ENCODE peak calls at places on chromosomes 12 and 14, in six cellular contexts. D, G, W, L, V and K are unnamed samples. For H3K79me2, the result is how much of the 10 kb centered on the place peaks cover.

GRCh38 chr14:74572829-74573360 is 39.1 kb downstream of the LTBP2 start:
- DNase-seq in D (no peak), G (no peak), W (no peak), L (no peak), V (no peak), K (no peak)

GRCh38 chr12:128973883-128974681 is 120.8 kb downstream of the GLT1D1 start:
- DNase-seq in D (no peak), G (no peak), W (no peak), L (no peak), V (no peak), K (no peak)

GRCh38 chr14:91381801-91382670 is 35.6 kb downstream of the CCDC88C start:
- DNase-seq in D (no peak), G (no peak), W (no peak), L (no peak), V (no peak), K (no peak)

GRCh38 chr12:107955966-107956643 is 173.0 kb upstream of the WSCD2 start:
- DNase-seq in D (no peak), G (no peak), W (no peak), L (no peak), V (no peak), K (peak)

GRCh38 chr12:16668198-16668597 is 62.2 kb upstream of the LMO3 start:
- DNase-seq in D (no peak), G (no peak), W (peak), L (peak), V (no peak), K (no peak)

GRCh38 chr14:73457050-73457934 is 1.1 kb downstream of the NUMB start:
- DNase-seq in D (peak), G (no peak), W (peak), L (peak), V (peak), K (peak)

GRCh38 chr12:913919-914718 is 35.4 kb downstream of the RAD52 start:
- DNase-seq in D (peak), G (no peak), W (no peak), L (no peak), V (no peak), K (peak)

GRCh38 chr12:34396006-34396860 is 373.9 kb downstream of the ALG10 start:
- DNase-seq in D (no peak), G (no peak), W (no peak), L (no peak), V (no peak), K (no peak)

GRCh38 chr12:110689002-110689600 is at the start of gene HVCN1:
- DNase-seq in D (no peak), G (no peak), W (peak), L (peak), V (peak), K (peak)

GRCh38 chr14:54774824-54775223 is 127.8 kb downstream of the GCH1 start:
- DNase-seq in D (no peak), G (no peak), W (no peak), L (no peak), V (no peak), K (no peak)

GRCh38 chr12:27733052-27733656 is 22.5 kb downstream of the MRPS35 start:
- DNase-seq in D (peak), G (no peak), W (peak), L (peak), V (peak), K (peak)

GRCh38 chr12:75602111-75602510 is 90.7 kb upstream of the KRR1 start:
- DNase-seq in D (no peak), G (no peak), W (no peak), L (no peak), V (no peak), K (no peak)

GRCh38 chr12:75894965-75895754 is 136.4 kb downstream of the PHLDA1 start:
- DNase-seq in D (peak), G (peak), W (no peak), L (no peak), V (no peak), K (no peak)

GRCh38 chr14:68633131-68633991 is 159.5 kb downstream of the ZFP36L1 start:
- DNase-seq in D (no peak), G (no peak), W (no peak), L (no peak), V (peak), K (no peak)

GRCh38 chr12:78721906-78722305 is 142.7 kb upstream of the SYT1 start:
- DNase-seq in D (no peak), G (no peak), W (no peak), L (no peak), V (no peak), K (no peak)

GRCh38 chr12:123960856-123961255 is 11.8 kb downstream of the CCDC92 start:
- DNase-seq in D (no peak), G (no peak), W (no peak), L (no peak), V (no peak), K (no peak)

GRCh38 chr12:54004841-54005530 is 3.8 kb upstream of the HOXC8 start:
- DNase-seq in D (no peak), G (no peak), W (peak), L (peak), V (no peak), K (no peak)

GRCh38 chr14:32329146-32329545 is at the start of gene AKAP6:
- DNase-seq in D (no peak), G (no peak), W (peak), L (peak), V (no peak), K (peak)

DNA sequence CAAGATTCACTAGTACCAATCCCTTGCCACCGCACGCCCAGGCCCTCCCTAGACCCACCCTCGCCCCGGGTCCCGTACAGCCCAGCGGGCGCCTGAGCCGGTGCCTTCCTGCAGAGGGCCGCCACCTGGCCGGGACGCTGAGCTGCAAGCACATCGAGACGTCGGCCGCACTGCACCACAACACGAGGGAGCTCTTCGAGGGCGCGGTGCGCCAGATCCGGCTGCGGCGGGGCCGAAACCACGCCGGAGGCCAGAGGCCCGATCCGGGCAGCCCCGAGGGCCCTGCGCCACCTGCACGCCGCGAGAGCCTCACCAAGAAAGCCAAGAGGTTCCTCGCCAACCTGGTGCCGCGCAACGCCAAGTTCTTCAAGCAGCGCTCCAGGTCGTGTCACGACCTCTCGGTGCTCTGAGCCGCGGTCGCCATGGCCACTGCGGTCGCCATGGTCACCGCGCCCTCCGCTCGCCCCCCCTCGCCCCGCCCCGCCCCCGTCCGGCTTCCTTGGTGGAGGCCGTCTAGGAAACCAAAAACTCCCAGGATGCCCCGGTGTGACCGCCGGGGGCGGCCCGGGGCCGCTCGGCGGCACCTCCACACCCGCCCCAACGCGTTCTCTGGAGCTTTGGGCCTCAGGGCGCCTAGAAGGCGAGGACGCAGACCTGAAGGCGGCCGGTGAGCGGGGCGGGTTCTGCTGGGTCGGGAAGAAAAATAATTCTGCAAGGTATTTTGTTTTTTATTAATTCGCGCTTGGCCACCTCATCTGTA is 3.7 kb downstream of the REM2 start:
- DNase-seq in D (peak), G (peak), W (peak), L (peak), V (peak), K (peak)
- TF ChIP-seq EZH2phosphoT487 in D (no peak), G (no peak), W (no peak), L (no peak), V (no peak), K (no peak)

GRCh38 chr12:47973870-47974269 is 10.5 kb downstream of the TMEM106C start:
- DNase-seq in D (no peak), G (no peak), W (no peak), L (no peak), V (no peak), K (no peak)
- H3K79me2 ChIP-seq in D (under half), G (under half), W (under half), L (under half), V (under half), K (under half)

GRCh38 chr12:31962076-31962475 is 2.9 kb downstream of the RESF1 start:
- DNase-seq in D (no peak), G (no peak), W (no peak), L (no peak), V (no peak), K (no peak)
- H3K4me3 ChIP-seq in D (no peak), G (no peak), W (no peak), L (peak), V (no peak), K (no peak)

DNA sequence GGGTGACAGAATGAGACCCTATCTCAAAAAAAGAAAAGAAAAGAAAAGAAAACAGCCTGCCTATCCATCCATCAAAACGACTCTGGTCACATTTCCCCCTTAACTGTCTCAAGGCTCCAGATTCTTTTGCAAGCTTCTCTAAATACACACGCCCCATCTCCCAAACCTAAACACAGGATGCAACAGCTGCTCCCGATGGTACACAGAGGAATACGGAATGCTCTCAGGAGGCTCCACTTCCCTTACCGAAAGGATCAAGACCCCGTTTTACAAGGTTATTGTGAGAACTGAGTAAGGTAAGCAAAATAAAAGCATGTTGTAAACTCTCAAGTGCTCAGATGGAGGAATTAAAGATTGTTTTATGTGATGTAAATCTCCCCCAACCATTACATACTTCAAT is 62.3 kb downstream of the NT5DC3 start:
- DNase-seq in D (no peak), G (no peak), W (no peak), L (no peak), V (no peak), K (no peak)
- TF ChIP-seq EZH2phosphoT487 in D (no peak), G (no peak), W (no peak), L (no peak), V (no peak), K (no peak)

GRCh38 chr12:57830393-57830792 is 11.9 kb upstream of the AVIL start:
- DNase-seq in D (no peak), G (no peak), W (no peak), L (no peak), V (no peak), K (no peak)
- H3K79me2 ChIP-seq in D (under half), G (under half), W (half or more), L (half or more), V (under half), K (half or more)

GRCh38 chr12:29710104-29710503 is 73.6 kb downstream of the TMTC1 start:
- DNase-seq in D (no peak), G (no peak), W (peak), L (peak), V (no peak), K (peak)
- H3K4me3 ChIP-seq in D (no peak), G (no peak), W (no peak), L (no peak), V (no peak), K (no peak)

GRCh38 chr12:105748806-105749600 is 389.8 kb downstream of the NUAK1 start:
- DNase-seq in D (no peak), G (no peak), W (no peak), L (no peak), V (no peak), K (peak)
- TF ChIP-seq EZH2phosphoT487 in D (no peak), G (no peak), W (no peak), L (no peak), V (no peak), K (no peak)

DNA sequence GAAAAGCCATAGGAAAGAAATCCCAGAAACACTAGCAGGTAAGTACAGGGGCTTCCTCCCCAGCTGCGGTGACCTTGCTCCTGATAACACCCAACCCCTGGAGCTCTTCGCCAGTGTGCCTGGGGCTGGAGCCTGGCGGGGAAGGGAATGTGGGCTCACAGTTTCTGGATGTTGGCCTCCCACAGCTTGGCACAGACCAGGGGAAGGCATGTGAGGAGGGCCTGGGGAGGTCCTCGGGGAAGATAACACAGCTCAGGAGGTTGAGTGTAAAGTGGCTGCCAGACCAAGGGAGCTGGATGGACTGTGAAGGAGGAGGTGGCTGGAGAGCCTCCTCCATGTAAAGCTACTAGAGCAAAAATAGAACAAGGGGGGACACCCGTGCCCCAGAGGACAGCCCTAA is 120.1 kb downstream of the BICD1 start:
- DNase-seq in D (no peak), G (no peak), W (no peak), L (no peak), V (no peak), K (no peak)
- H3K79me2 ChIP-seq in D (under half), G (under half), W (under half), L (under half), V (under half), K (half or more)

DNA sequence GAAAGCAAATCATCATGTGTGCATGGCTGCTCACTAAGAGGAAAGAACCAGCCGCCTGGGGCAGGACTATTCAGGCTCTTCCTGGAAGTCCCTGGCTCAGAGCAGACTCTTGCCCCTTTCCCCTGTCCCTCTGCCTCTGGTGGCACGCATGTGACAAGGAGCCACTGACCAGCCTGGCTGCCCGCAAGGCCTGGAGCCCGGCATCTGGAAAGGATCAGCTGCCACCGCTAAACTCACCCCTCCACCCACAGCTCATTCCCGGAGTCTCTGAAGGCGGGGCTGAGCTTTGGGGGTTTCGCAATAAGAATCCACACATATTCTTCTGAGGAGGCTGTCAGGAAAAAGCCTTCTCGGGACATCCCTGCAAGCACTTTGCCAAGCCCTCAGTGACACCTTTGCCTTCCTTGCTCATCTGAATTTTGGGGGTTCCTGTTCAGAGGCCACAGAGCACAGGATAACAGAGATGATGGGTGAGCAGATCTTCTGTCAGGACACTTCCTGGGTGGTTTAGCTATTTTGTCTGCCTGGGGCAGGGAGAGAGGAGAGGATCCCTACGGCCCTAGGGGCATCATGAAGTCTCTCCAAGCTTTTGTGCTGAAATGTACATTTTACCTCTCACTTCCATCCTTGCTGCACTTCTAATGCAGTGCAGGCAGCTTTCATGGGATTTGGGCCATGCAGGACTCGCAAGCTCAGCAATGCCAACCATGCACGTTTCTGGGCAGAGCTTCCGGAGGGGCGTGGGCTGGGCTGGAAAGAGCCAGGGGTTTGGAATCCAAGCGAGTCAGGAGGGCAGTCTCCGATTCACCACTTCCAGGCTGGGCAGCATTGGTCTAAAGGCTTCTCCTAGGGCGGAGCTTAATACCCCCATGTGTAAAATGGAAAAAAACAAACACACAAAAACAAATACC is 124.8 kb upstream of the MAP1LC3B2 start:
- DNase-seq in D (peak), G (peak), W (peak), L (peak), V (no peak), K (peak)
- H3K4me3 ChIP-seq in D (peak), G (peak), W (no peak), L (peak), V (no peak), K (peak)

GRCh38 chr14:34012978-34013713 is 62.3 kb upstream of the EGLN3 start:
- DNase-seq in D (no peak), G (no peak), W (no peak), L (no peak), V (no peak), K (no peak)
- TF ChIP-seq EZH2phosphoT487 in D (no peak), G (no peak), W (no peak), L (no peak), V (no peak), K (no peak)